ENCODE peak calls at places on chromosomes 12 and 14, in seven cellular contexts. One of them, this sample, is unnamed.

GRCh38 chr12:65327207-65328076 is 49.0 kb downstream of the MSRB3 start:
- DNase-seq in heart right ventricle: peak
- DNase-seq in upper lobe of left lung: no peak
- DNase-seq in colonic mucosa: no peak
- DNase-seq in PC-3: no peak
- DNase-seq in CD8-positive, alpha-beta memory T cell: no peak
- DNase-seq in cardiac muscle cell: peak
- DNase-seq in this sample: no peak

GRCh38 chr12:110038741-110039084 is 9.6 kb downstream of the C12orf76 start:
- DNase-seq in upper lobe of left lung: no peak
- DNase-seq in PC-3: no peak
- DNase-seq in heart right ventricle: no peak
- DNase-seq in CD8-positive, alpha-beta memory T cell: no peak
- DNase-seq in cardiac muscle cell: no peak
- DNase-seq in colonic mucosa: no peak
- DNase-seq in this sample: no peak

GRCh38 chr12:107304588-107305532 is 211.5 kb upstream of the CRY1 start:
- DNase-seq in CD8-positive, alpha-beta memory T cell: no peak
- DNase-seq in cardiac muscle cell: no peak
- DNase-seq in colonic mucosa: no peak
- DNase-seq in upper lobe of left lung: no peak
- DNase-seq in PC-3: peak
- DNase-seq in heart right ventricle: no peak
- DNase-seq in this sample: no peak

GRCh38 chr12:24661657-24662096 is 287.2 kb downstream of the BCAT1 start:
- DNase-seq in colonic mucosa: no peak
- DNase-seq in cardiac muscle cell: peak
- DNase-seq in CD8-positive, alpha-beta memory T cell: no peak
- DNase-seq in heart right ventricle: no peak
- DNase-seq in PC-3: no peak
- DNase-seq in upper lobe of left lung: peak
- DNase-seq in this sample: peak

GRCh38 chr14:85798852-85799251 is 268.9 kb downstream of the FLRT2 start:
- DNase-seq in colonic mucosa: no peak
- DNase-seq in PC-3: peak
- DNase-seq in upper lobe of left lung: no peak
- DNase-seq in heart right ventricle: no peak
- DNase-seq in CD8-positive, alpha-beta memory T cell: no peak
- DNase-seq in cardiac muscle cell: no peak
- DNase-seq in this sample: no peak

GRCh38 chr14:104093366-104094055 is 8.0 kb downstream of the ASPG start:
- DNase-seq in PC-3: peak
- DNase-seq in heart right ventricle: no peak
- DNase-seq in upper lobe of left lung: no peak
- DNase-seq in colonic mucosa: no peak
- DNase-seq in CD8-positive, alpha-beta memory T cell: no peak
- DNase-seq in cardiac muscle cell: no peak
- DNase-seq in this sample: no peak

GRCh38 chr14:84343637-84344036 is 1186.3 kb upstream of the FLRT2 start:
- DNase-seq in heart right ventricle: no peak
- DNase-seq in cardiac muscle cell: peak
- DNase-seq in colonic mucosa: no peak
- DNase-seq in PC-3: no peak
- DNase-seq in upper lobe of left lung: no peak
- DNase-seq in CD8-positive, alpha-beta memory T cell: no peak
- DNase-seq in this sample: no peak

GRCh38 chr14:24849471-24849870 is 200.5 kb downstream of the STXBP6 start:
- DNase-seq in PC-3: no peak
- DNase-seq in CD8-positive, alpha-beta memory T cell: no peak
- DNase-seq in cardiac muscle cell: no peak
- DNase-seq in heart right ventricle: no peak
- DNase-seq in upper lobe of left lung: no peak
- DNase-seq in colonic mucosa: no peak
- DNase-seq in this sample: no peak

GRCh38 chr12:59115526-59115925 is 195.2 kb upstream of the LRIG3 start:
- DNase-seq in colonic mucosa: no peak
- DNase-seq in upper lobe of left lung: no peak
- DNase-seq in heart right ventricle: no peak
- DNase-seq in cardiac muscle cell: no peak
- DNase-seq in CD8-positive, alpha-beta memory T cell: no peak
- DNase-seq in PC-3: no peak
- DNase-seq in this sample: no peak

GRCh38 chr12:66708704-66709443 is 30.0 kb upstream of the GRIP1 start:
- DNase-seq in CD8-positive, alpha-beta memory T cell: no peak
- DNase-seq in PC-3: peak
- DNase-seq in colonic mucosa: no peak
- DNase-seq in upper lobe of left lung: no peak
- DNase-seq in heart right ventricle: no peak
- DNase-seq in cardiac muscle cell: peak
- DNase-seq in this sample: no peak

GRCh38 chr12:18468521-18469075 is 207.3 kb downstream of the PIK3C2G start:
- DNase-seq in upper lobe of left lung: no peak
- DNase-seq in heart right ventricle: no peak
- DNase-seq in CD8-positive, alpha-beta memory T cell: no peak
- DNase-seq in colonic mucosa: no peak
- DNase-seq in PC-3: peak
- DNase-seq in cardiac muscle cell: peak
- DNase-seq in this sample: no peak

GRCh38 chr14:22493143-22493542 is 95.9 kb downstream of the DAD1 start:
- DNase-seq in upper lobe of left lung: no peak
- DNase-seq in CD8-positive, alpha-beta memory T cell: no peak
- DNase-seq in cardiac muscle cell: no peak
- DNase-seq in PC-3: no peak
- DNase-seq in colonic mucosa: no peak
- DNase-seq in heart right ventricle: no peak
- DNase-seq in this sample: no peak

GRCh38 chr12:49838973-49839633 is 3.8 kb downstream of the BCDIN3D start:
- DNase-seq in upper lobe of left lung: no peak
- DNase-seq in colonic mucosa: no peak
- DNase-seq in CD8-positive, alpha-beta memory T cell: no peak
- DNase-seq in heart right ventricle: no peak
- DNase-seq in PC-3: peak
- DNase-seq in cardiac muscle cell: peak
- DNase-seq in this sample: no peak

GRCh38 chr14:58072288-58073071 is 79.5 kb downstream of the ARMH4 start:
- DNase-seq in heart right ventricle: peak
- DNase-seq in cardiac muscle cell: peak
- DNase-seq in colonic mucosa: peak
- DNase-seq in CD8-positive, alpha-beta memory T cell: no peak
- DNase-seq in PC-3: peak
- DNase-seq in upper lobe of left lung: no peak
- DNase-seq in this sample: no peak

GRCh38 chr14:69091695-69092094 is 61.2 kb downstream of the DCAF5 start:
- DNase-seq in cardiac muscle cell: no peak
- DNase-seq in CD8-positive, alpha-beta memory T cell: no peak
- DNase-seq in upper lobe of left lung: no peak
- DNase-seq in PC-3: no peak
- DNase-seq in colonic mucosa: no peak
- DNase-seq in heart right ventricle: no peak
- DNase-seq in this sample: no peak

GRCh38 chr14:103552011-103552797 is 10.3 kb downstream of the BAG5 start:
- DNase-seq in cardiac muscle cell: peak
- DNase-seq in colonic mucosa: no peak
- DNase-seq in heart right ventricle: no peak
- DNase-seq in CD8-positive, alpha-beta memory T cell: no peak
- DNase-seq in PC-3: peak
- DNase-seq in upper lobe of left lung: peak
- DNase-seq in this sample: peak

GRCh38 chr14:100692859-100693558 is 33.7 kb upstream of the DLK1 start:
- DNase-seq in colonic mucosa: no peak
- DNase-seq in upper lobe of left lung: peak
- DNase-seq in CD8-positive, alpha-beta memory T cell: no peak
- DNase-seq in PC-3: peak
- DNase-seq in heart right ventricle: no peak
- DNase-seq in cardiac muscle cell: peak
- DNase-seq in this sample: no peak

GRCh38 chr12:70196732-70197361 is 46.4 kb upstream of the CNOT2 start:
- DNase-seq in upper lobe of left lung: no peak
- DNase-seq in PC-3: no peak
- DNase-seq in cardiac muscle cell: peak
- DNase-seq in CD8-positive, alpha-beta memory T cell: no peak
- DNase-seq in heart right ventricle: no peak
- DNase-seq in colonic mucosa: no peak
- DNase-seq in this sample: no peak

GRCh38 chr12:106863185-106863584 is 88.7 kb downstream of the RIC8B start:
- DNase-seq in CD8-positive, alpha-beta memory T cell: no peak
- DNase-seq in heart right ventricle: no peak
- DNase-seq in colonic mucosa: no peak
- DNase-seq in cardiac muscle cell: no peak
- DNase-seq in PC-3: no peak
- DNase-seq in upper lobe of left lung: no peak
- DNase-seq in this sample: no peak

GRCh38 chr12:72293701-72294100 is 21.5 kb downstream of the TRHDE start:
- DNase-seq in upper lobe of left lung: no peak
- DNase-seq in colonic mucosa: no peak
- DNase-seq in cardiac muscle cell: no peak
- DNase-seq in heart right ventricle: no peak
- DNase-seq in PC-3: peak
- DNase-seq in CD8-positive, alpha-beta memory T cell: no peak
- DNase-seq in this sample: no peak

GRCh38 chr12:63845726-63846125 is 1.2 kb downstream of the SRGAP1 start:
- DNase-seq in upper lobe of left lung: no peak
- DNase-seq in colonic mucosa: peak
- DNase-seq in CD8-positive, alpha-beta memory T cell: no peak
- DNase-seq in cardiac muscle cell: peak
- DNase-seq in PC-3: peak
- DNase-seq in heart right ventricle: no peak
- DNase-seq in this sample: no peak

GRCh38 chr12:111424189-111424792 is 18.6 kb downstream of the SH2B3 start:
- DNase-seq in upper lobe of left lung: no peak
- DNase-seq in heart right ventricle: no peak
- DNase-seq in PC-3: no peak
- DNase-seq in colonic mucosa: no peak
- DNase-seq in cardiac muscle cell: no peak
- DNase-seq in CD8-positive, alpha-beta memory T cell: no peak
- DNase-seq in this sample: no peak

GRCh38 chr12:77064891-77065360 is 443 bp downstream of the E2F7 start:
- DNase-seq in colonic mucosa: no peak
- DNase-seq in upper lobe of left lung: no peak
- DNase-seq in heart right ventricle: no peak
- DNase-seq in PC-3: no peak
- DNase-seq in cardiac muscle cell: no peak
- DNase-seq in CD8-positive, alpha-beta memory T cell: peak
- DNase-seq in this sample: no peak

GRCh38 chr12:109820921-109821381 is 12.2 kb downstream of the TRPV4 start:
- DNase-seq in heart right ventricle: no peak
- DNase-seq in CD8-positive, alpha-beta memory T cell: no peak
- DNase-seq in cardiac muscle cell: no peak
- DNase-seq in colonic mucosa: no peak
- DNase-seq in PC-3: no peak
- DNase-seq in upper lobe of left lung: no peak
- DNase-seq in this sample: no peak

GRCh38 chr12:4307593-4308333 is 13.2 kb upstream of the TIGAR start:
- DNase-seq in PC-3: peak
- DNase-seq in heart right ventricle: peak
- DNase-seq in colonic mucosa: peak
- DNase-seq in CD8-positive, alpha-beta memory T cell: no peak
- DNase-seq in upper lobe of left lung: peak
- DNase-seq in cardiac muscle cell: peak
- DNase-seq in this sample: no peak

GRCh38 chr12:124430491-124430890 is 135.6 kb downstream of the RFLNA start:
- DNase-seq in heart right ventricle: no peak
- DNase-seq in cardiac muscle cell: no peak
- DNase-seq in upper lobe of left lung: no peak
- DNase-seq in colonic mucosa: no peak
- DNase-seq in PC-3: no peak
- DNase-seq in CD8-positive, alpha-beta memory T cell: no peak
- DNase-seq in this sample: no peak

GRCh38 chr12:124433147-124433874 is 134.1 kb downstream of the NCOR2 start:
- DNase-seq in PC-3: no peak
- DNase-seq in heart right ventricle: peak
- DNase-seq in CD8-positive, alpha-beta memory T cell: no peak
- DNase-seq in cardiac muscle cell: no peak
- DNase-seq in upper lobe of left lung: no peak
- DNase-seq in colonic mucosa: no peak
- DNase-seq in this sample: peak

GRCh38 chr12:124433906-124434305 is 133.5 kb downstream of the NCOR2 start:
- DNase-seq in cardiac muscle cell: no peak
- DNase-seq in upper lobe of left lung: no peak
- DNase-seq in heart right ventricle: no peak
- DNase-seq in colonic mucosa: no peak
- DNase-seq in PC-3: no peak
- DNase-seq in CD8-positive, alpha-beta memory T cell: no peak
- DNase-seq in this sample: no peak

GRCh38 chr12:124434364-124434763 is 133.0 kb downstream of the NCOR2 start:
- DNase-seq in upper lobe of left lung: no peak
- DNase-seq in heart right ventricle: no peak
- DNase-seq in cardiac muscle cell: no peak
- DNase-seq in colonic mucosa: no peak
- DNase-seq in CD8-positive, alpha-beta memory T cell: no peak
- DNase-seq in PC-3: no peak
- DNase-seq in this sample: no peak

GRCh38 chr12:124432376-124432775 is 135.0 kb downstream of the NCOR2 start:
- DNase-seq in colonic mucosa: no peak
- DNase-seq in CD8-positive, alpha-beta memory T cell: no peak
- DNase-seq in cardiac muscle cell: no peak
- DNase-seq in heart right ventricle: no peak
- DNase-seq in upper lobe of left lung: peak
- DNase-seq in PC-3: no peak
- DNase-seq in this sample: no peak
- H3K27ac ChIP-seq in colonic mucosa: no peak
- H3K27ac ChIP-seq in CD8-positive, alpha-beta memory T cell: no peak
- H3K27ac ChIP-seq in cardiac muscle cell: peak
- H3K27ac ChIP-seq in heart right ventricle: peak
- H3K27ac ChIP-seq in upper lobe of left lung: peak
- H3K27ac ChIP-seq in PC-3: no peak
- H3K27ac ChIP-seq in this sample: peak

DNA sequence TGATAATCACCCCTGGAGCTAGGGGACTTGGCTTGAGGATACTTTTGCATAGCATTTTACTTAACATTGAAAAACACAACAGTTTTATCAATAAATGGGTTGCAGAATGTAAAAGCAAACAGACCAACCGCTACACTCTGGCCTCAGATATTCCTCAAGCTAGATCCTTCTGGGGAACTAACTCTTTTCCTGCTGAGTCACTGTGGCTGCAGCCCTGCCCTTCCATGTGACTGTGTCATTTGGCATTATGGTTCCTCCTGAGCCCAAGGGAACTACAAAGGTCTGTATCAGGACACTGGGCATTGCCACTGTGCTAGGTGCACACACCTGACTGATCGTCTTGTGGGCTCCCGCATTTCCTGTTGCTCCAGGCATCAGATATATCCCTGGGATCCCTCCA is 56.6 kb downstream of the TTC9 start:
- DNase-seq in heart right ventricle: no peak
- DNase-seq in upper lobe of left lung: peak
- DNase-seq in cardiac muscle cell: peak
- DNase-seq in CD8-positive, alpha-beta memory T cell: no peak
- DNase-seq in colonic mucosa: peak
- DNase-seq in PC-3: peak
- DNase-seq in this sample: no peak
- H3K27ac ChIP-seq in heart right ventricle: no peak
- H3K27ac ChIP-seq in upper lobe of left lung: no peak
- H3K27ac ChIP-seq in cardiac muscle cell: no peak
- H3K27ac ChIP-seq in CD8-positive, alpha-beta memory T cell: no peak
- H3K27ac ChIP-seq in colonic mucosa: no peak
- H3K27ac ChIP-seq in PC-3: peak
- H3K27ac ChIP-seq in this sample: no peak

GRCh38 chr12:2179953-2180736 is 127.4 kb downstream of the CACNA1C start:
- DNase-seq in cardiac muscle cell: peak
- DNase-seq in upper lobe of left lung: no peak
- DNase-seq in PC-3: peak
- DNase-seq in colonic mucosa: peak
- DNase-seq in CD8-positive, alpha-beta memory T cell: no peak
- DNase-seq in heart right ventricle: peak
- DNase-seq in this sample: peak
- H3K27ac ChIP-seq in cardiac muscle cell: peak
- H3K27ac ChIP-seq in upper lobe of left lung: peak
- H3K27ac ChIP-seq in PC-3: no peak
- H3K27ac ChIP-seq in colonic mucosa: peak
- H3K27ac ChIP-seq in CD8-positive, alpha-beta memory T cell: no peak
- H3K27ac ChIP-seq in heart right ventricle: peak
- H3K27ac ChIP-seq in this sample: peak

GRCh38 chr14:73339206-73339605 is 101.9 kb downstream of the PAPLN start:
- DNase-seq in cardiac muscle cell: no peak
- DNase-seq in colonic mucosa: no peak
- DNase-seq in upper lobe of left lung: no peak
- DNase-seq in CD8-positive, alpha-beta memory T cell: no peak
- DNase-seq in PC-3: no peak
- DNase-seq in heart right ventricle: no peak
- DNase-seq in this sample: no peak
- H3K27ac ChIP-seq in cardiac muscle cell: peak
- H3K27ac ChIP-seq in colonic mucosa: no peak
- H3K27ac ChIP-seq in upper lobe of left lung: no peak
- H3K27ac ChIP-seq in CD8-positive, alpha-beta memory T cell: no peak
- H3K27ac ChIP-seq in PC-3: no peak
- H3K27ac ChIP-seq in heart right ventricle: no peak
- H3K27ac ChIP-seq in this sample: no peak